ENCODE peak calls at places on chromosomes 3 and 15, in five cellular contexts. Q, R, H, C and V are unnamed samples.
A peak's percentile ranks its signal among the peaks of the same experiment; 100 is the strongest.

GRCh38 chr3:171770689-171771620 is 39.3 kb downstream of the PLD1 start:
- DNase-seq in Q (no peak), R (no peak), H (peak; percentile 67), C (peak; percentile 92), V (peak; percentile 90)

GRCh38 chr15:34241376-34242350 is 16.8 kb downstream of the EMC4 start:
- DNase-seq in Q (no peak), R (no peak), H (peak; percentile 26), C (peak; percentile 51), V (peak; percentile 67)

GRCh38 chr3:65479118-65479517 is 559.6 kb downstream of the MAGI1 start:
- DNase-seq in Q (no peak), R (no peak), H (no peak), C (no peak), V (no peak)

GRCh38 chr3:37531071-37531720 is 330.5 kb upstream of the CTDSPL start:
- DNase-seq in Q (no peak), R (no peak), H (no peak), C (no peak), V (no peak)

GRCh38 chr3:124234852-124235252 is 242.9 kb upstream of the ROPN1 start:
- DNase-seq in Q (peak; percentile 76), R (no peak), H (no peak), C (no peak), V (no peak)

GRCh38 chr3:135869439-135870105 is 96.0 kb upstream of the PPP2R3A start:
- DNase-seq in Q (no peak), R (no peak), H (no peak), C (peak; percentile 29), V (no peak)

GRCh38 chr3:49805884-49806701 is 3.0 kb downstream of the INKA1 start:
- DNase-seq in Q (peak; percentile 83), R (no peak), H (peak; percentile 38), C (no peak), V (no peak)

GRCh38 chr3:120678984-120679383 is 3.1 kb downstream of the HGD start:
- DNase-seq in Q (no peak), R (no peak), H (peak; percentile 24), C (no peak), V (no peak)

GRCh38 chr15:96360581-96361308 is 30.2 kb downstream of the NR2F2 start:
- DNase-seq in Q (peak; percentile 70), R (peak; percentile 69), H (no peak), C (no peak), V (no peak)

GRCh38 chr3:16494906-16495580 is 18.5 kb downstream of the RFTN1 start:
- DNase-seq in Q (no peak), R (no peak), H (no peak), C (no peak), V (no peak)

GRCh38 chr15:75739791-75740190 is 27.1 kb upstream of the CSPG4 start:
- DNase-seq in Q (peak; percentile 36), R (no peak), H (no peak), C (no peak), V (no peak)

GRCh38 chr15:85687329-85687728 is 107.4 kb downstream of the KLHL25 start:
- DNase-seq in Q (no peak), R (no peak), H (no peak), C (no peak), V (no peak)

GRCh38 chr3:14235003-14235876 is 56.6 kb downstream of the LSM3 start:
- DNase-seq in Q (no peak), R (no peak), H (peak; percentile 86), C (no peak), V (no peak)

GRCh38 chr15:44656241-44656640 is 7.2 kb downstream of the SPG11 start:
- DNase-seq in Q (no peak), R (no peak), H (no peak), C (no peak), V (no peak)

GRCh38 chr15:57506422-57506821 is 85.3 kb upstream of the MYZAP start:
- DNase-seq in Q (no peak), R (no peak), H (peak; percentile 44), C (no peak), V (no peak)

GRCh38 chr3:64456674-64457073 is 231.1 kb downstream of the ADAMTS9 start:
- DNase-seq in Q (no peak), R (no peak), H (no peak), C (no peak), V (peak; percentile 29)

GRCh38 chr3:183808355-183808754 is 17.0 kb downstream of the MAP6D1 start:
- DNase-seq in Q (no peak), R (no peak), H (no peak), C (no peak), V (no peak)

GRCh38 chr3:171815977-171816595 is 5.8 kb upstream of the PLD1 start:
- DNase-seq in Q (no peak), R (no peak), H (no peak), C (no peak), V (no peak)

GRCh38 chr3:191246628-191247027 is 47.6 kb downstream of the OSTN start:
- DNase-seq in Q (no peak), R (no peak), H (no peak), C (peak; percentile 83), V (peak; percentile 48)

GRCh38 chr3:172163320-172163719 is 123.9 kb downstream of the FNDC3B start:
- DNase-seq in Q (no peak), R (no peak), H (no peak), C (no peak), V (no peak)

GRCh38 chr3:183818041-183818620 is 7.2 kb downstream of the MAP6D1 start:
- DNase-seq in Q (no peak), R (no peak), H (no peak), C (no peak), V (no peak)

GRCh38 chr3:129834580-129834979 is 58.9 kb downstream of the TMCC1 start:
- DNase-seq in Q (no peak), R (no peak), H (no peak), C (no peak), V (no peak)

GRCh38 chr3:79587150-79587549 is 180.6 kb downstream of the ROBO1 start:
- DNase-seq in Q (no peak), R (no peak), H (no peak), C (no peak), V (no peak)

GRCh38 chr3:23668430-23668904 is 137.3 kb upstream of the UBE2E1 start:
- DNase-seq in Q (no peak), R (no peak), H (no peak), C (peak; percentile 94), V (peak; percentile 80)

DNA sequence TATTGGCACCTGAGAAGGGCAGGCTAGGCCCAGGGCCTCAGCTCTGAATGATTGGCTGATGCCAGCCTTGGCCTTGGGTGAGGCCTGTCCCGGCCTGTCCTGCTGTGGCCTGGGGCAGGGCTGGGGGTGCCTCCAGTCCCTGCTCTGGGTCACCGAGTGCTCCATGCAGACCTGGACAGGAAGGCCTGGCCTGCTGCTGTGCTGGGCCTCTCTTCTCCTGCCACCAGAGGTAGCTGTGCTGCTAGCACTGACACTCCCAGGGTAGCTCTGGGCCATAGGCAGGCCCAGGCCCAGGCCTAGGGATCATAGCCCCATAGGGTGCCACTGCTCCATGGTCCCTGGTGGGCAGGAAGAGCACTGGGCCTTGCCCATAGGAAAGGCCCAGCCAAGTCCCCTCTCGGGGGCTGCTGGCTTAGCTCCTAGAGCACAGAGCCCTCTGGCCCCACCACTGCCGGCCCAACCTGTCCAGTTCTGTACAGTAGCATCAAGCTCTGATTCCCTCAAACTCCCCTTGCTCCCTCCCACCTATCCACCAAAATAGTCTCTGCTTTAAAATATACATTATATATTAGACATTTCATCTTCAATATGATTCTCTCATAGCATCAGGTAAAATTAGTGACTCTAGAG is 18.2 kb downstream of the ABTB1 start:
- DNase-seq in Q (peak; percentile 78), R (no peak), H (no peak), C (peak; percentile 70), V (peak; percentile 65)
- H3K9ac ChIP-seq in Q (no peak overlapping the region), R (no peak overlapping the region), H (no peak overlapping the region), C (peak overlapping the region; percentile 25), V (peak overlapping the region; percentile 76)

GRCh38 chr3:33034601-33035000 is 62.3 kb downstream of the GLB1 start:
- DNase-seq in Q (no peak), R (no peak), H (no peak), C (no peak), V (no peak)

GRCh38 chr3:33030246-33030645 is 66.7 kb downstream of the GLB1 start:
- DNase-seq in Q (no peak), R (no peak), H (no peak), C (no peak), V (no peak)

GRCh38 chr3:33032937-33033336 is 64.0 kb downstream of the GLB1 start:
- DNase-seq in Q (no peak), R (no peak), H (no peak), C (no peak), V (no peak)

GRCh38 chr3:33027091-33027490 is 69.9 kb downstream of the GLB1 start:
- DNase-seq in Q (no peak), R (no peak), H (no peak), C (no peak), V (no peak)

DNA sequence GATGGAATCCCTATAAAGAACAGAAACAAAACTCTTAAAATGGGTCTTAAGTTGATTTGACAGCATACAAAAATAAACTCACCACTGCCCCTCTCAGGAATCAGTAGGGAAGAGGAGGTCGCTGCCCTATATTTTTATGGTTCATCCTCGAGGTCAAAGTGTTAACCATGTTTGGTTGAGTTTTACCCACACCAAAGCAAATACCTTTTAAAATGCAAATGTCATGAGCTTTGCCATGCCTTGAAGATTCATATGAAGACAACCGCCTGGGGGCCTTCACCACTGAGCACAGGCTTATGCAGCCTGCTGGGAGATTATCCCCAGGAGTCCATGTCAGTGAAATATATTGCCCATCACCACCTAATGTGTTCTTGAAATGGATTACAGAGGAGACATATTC is 66.1 kb downstream of the GLB1 start:
- DNase-seq in Q (no peak), R (no peak), H (no peak), C (no peak), V (no peak)
- H3K9me3 ChIP-seq in Q (no peaks in the 10 kb centered on the region), R (no peaks in the 10 kb centered on the region), H (no peaks in the 10 kb centered on the region), C (no peaks in the 10 kb centered on the region), V (no peaks in the 10 kb centered on the region)

GRCh38 chr3:195119461-195120198 is 151.3 kb downstream of the XXYLT1 start:
- DNase-seq in Q (no peak), R (peak; percentile 54), H (no peak), C (peak; percentile 86), V (peak; percentile 88)
- H3K4me1 ChIP-seq in Q (no peaks in the 10 kb centered on the region), R (peaks cover 8% of the 10 kb centered on the region), H (no peaks in the 10 kb centered on the region), C (peaks cover 16% of the 10 kb centered on the region), V (peaks cover 8% of the 10 kb centered on the region)

GRCh38 chr3:133769536-133769935 is 23.3 kb downstream of the TF start:
- DNase-seq in Q (no peak), R (no peak), H (no peak), C (no peak), V (no peak)
- H3K9ac ChIP-seq in Q (no peak overlapping the region), R (no peak overlapping the region), H (no peak overlapping the region), C (no peak overlapping the region), V (no peak overlapping the region)

GRCh38 chr15:25185156-25185710 is 230.4 kb downstream of the SNRPN start:
- DNase-seq in Q (peak; percentile 27), R (no peak), H (no peak), C (no peak), V (no peak)
- H3K9me3 ChIP-seq in Q (no peaks in the 10 kb centered on the region), R (peaks cover 51% of the 10 kb centered on the region), H (no peaks in the 10 kb centered on the region), C (peaks cover 84% of the 10 kb centered on the region), V (no peaks in the 10 kb centered on the region)

GRCh38 chr3:29281265-29282228 is 676 bp downstream of the RBMS3 start:
- DNase-seq in Q (peak; percentile 40), R (peak; percentile 38), H (no peak), C (peak; percentile 59), V (peak; percentile 63)

GRCh38 chr3:29283739-29284138 is 2.9 kb downstream of the RBMS3 start:
- DNase-seq in Q (no peak), R (no peak), H (no peak), C (no peak), V (peak; percentile 20)

GRCh38 chr3:29284578-29284977 is 3.7 kb downstream of the RBMS3 start:
- DNase-seq in Q (no peak), R (no peak), H (no peak), C (peak; percentile 25), V (peak; percentile 44)

GRCh38 chr3:29282431-29283296 is 1.8 kb downstream of the RBMS3 start:
- DNase-seq in Q (no peak), R (no peak), H (no peak), C (peak; percentile 64), V (peak; percentile 61)

GRCh38 chr3:29283297-29283681 is 2.4 kb downstream of the RBMS3 start:
- DNase-seq in Q (no peak), R (no peak), H (no peak), C (peak; percentile 15), V (peak; percentile 52)
- H3K4me1 ChIP-seq in Q (no peaks in the 10 kb centered on the region), R (peaks cover 11% of the 10 kb centered on the region), H (no peaks in the 10 kb centered on the region), C (peaks cover 9% of the 10 kb centered on the region), V (peaks cover 48% of the 10 kb centered on the region)